ENCODE peak calls at places on chromosomes 13 and 19, in eight cellular contexts. B is tibial nerve, R is kidney epithelial cell, Z is psoas muscle, K is dorsolateral prefrontal cortex, P is stomach, M is uterus, J is tibial artery. S is an unnamed sample.

GRCh38 chr19:6803036-6803404 is 30.5 kb downstream of the VAV1 start:
- DNase-seq in B (no peak), R (no peak), Z (no peak), K (no peak), P (no peak), M (no peak), J (no peak), S (no peak)

GRCh38 chr13:26946675-26947342 is 186.2 kb upstream of the GPR12 start:
- DNase-seq in B (no peak), R (no peak), Z (no peak), K (no peak), P (no peak), M (no peak), J (no peak), S (no peak)

GRCh38 chr19:29172302-29172701 is 40.6 kb downstream of the UQCRFS1 start:
- DNase-seq in B (no peak), R (no peak), Z (no peak), K (no peak), P (no peak), M (no peak), J (no peak), S (no peak)

GRCh38 chr13:113142876-113143275 is 15.6 kb upstream of the PROZ start:
- DNase-seq in B (no peak), R (no peak), Z (no peak), K (no peak), P (no peak), M (no peak), J (no peak), S (no peak)

GRCh38 chr19:7994114-7994513 is 11.3 kb downstream of the ELAVL1 start:
- DNase-seq in B (no peak), R (no peak), Z (no peak), K (no peak), P (no peak), M (no peak), J (no peak), S (no peak)

GRCh38 chr13:98653471-98653985 is 76.6 kb upstream of the STK24 start:
- DNase-seq in B (peak; percentile 88), R (peak; percentile 52), Z (peak; percentile 79), K (peak; percentile 78), P (peak; percentile 88), M (peak; percentile 74), J (peak; percentile 85), S (peak; percentile 81)

GRCh38 chr19:18967358-18968146 is 26.5 kb upstream of the HOMER3 start:
- DNase-seq in B (peak; percentile 57), R (peak; percentile 76), Z (peak; percentile 83), K (no peak), P (peak; percentile 34), M (peak; percentile 24), J (peak; percentile 79), S (peak; percentile 67)

GRCh38 chr19:9075064-9075964 is 11.5 kb upstream of the OR1M1 start:
- DNase-seq in B (peak; percentile 59), R (peak; percentile 96), Z (peak; percentile 51), K (peak; percentile 64), P (peak; percentile 58), M (peak; percentile 89), J (no peak), S (peak; percentile 54)

GRCh38 chr13:96984061-96984508 is 10.2 kb downstream of the OXGR1 start:
- DNase-seq in B (peak; percentile 20), R (no peak), Z (no peak), K (no peak), P (peak; percentile 78), M (no peak), J (no peak), S (peak; percentile 46)

GRCh38 chr13:31756346-31756745 is 17.0 kb downstream of the RXFP2 start:
- DNase-seq in B (no peak), R (peak; percentile 39), Z (no peak), K (no peak), P (no peak), M (peak; percentile 25), J (peak; percentile 82), S (no peak)

GRCh38 chr19:48870048-48870447 is 1.6 kb upstream of the PLEKHA4 start:
- DNase-seq in B (no peak), R (no peak), Z (no peak), K (no peak), P (no peak), M (no peak), J (no peak), S (no peak)

GRCh38 chr13:98214008-98214643 is 37.1 kb upstream of the RNF113B start:
- DNase-seq in B (no peak), R (no peak), Z (peak; percentile 50), K (peak; percentile 58), P (no peak), M (peak; percentile 61), J (no peak), S (no peak)

GRCh38 chr13:71577127-71577526 is 289.9 kb downstream of the DACH1 start:
- DNase-seq in B (no peak), R (peak; percentile 60), Z (no peak), K (no peak), P (no peak), M (no peak), J (no peak), S (no peak)

GRCh38 chr13:69912576-69913074 is 195.0 kb upstream of the ATXN8OS start:
- DNase-seq in B (no peak), R (no peak), Z (no peak), K (no peak), P (no peak), M (no peak), J (no peak), S (no peak)

GRCh38 chr19:15263361-15263985 is 31.2 kb upstream of the EPHX3 start:
- DNase-seq in B (no peak), R (no peak), Z (no peak), K (no peak), P (no peak), M (no peak), J (no peak), S (no peak)

GRCh38 chr13:95120650-95121049 is 180.6 kb downstream of the ABCC4 start:
- DNase-seq in B (no peak), R (no peak), Z (no peak), K (no peak), P (no peak), M (no peak), J (no peak), S (no peak)

GRCh38 chr19:7294571-7295212 is 478 bp upstream of the INSR start:
- DNase-seq in B (peak; percentile 62), R (no peak), Z (peak; percentile 93), K (peak; percentile 80), P (peak; percentile 74), M (peak; percentile 69), J (peak; percentile 92), S (peak; percentile 72)

GRCh38 chr19:10552596-10553053 is 8.9 kb downstream of the ATG4D start:
- DNase-seq in B (no peak), R (no peak), Z (no peak), K (no peak), P (no peak), M (no peak), J (no peak), S (no peak)

GRCh38 chr19:51737924-51738323 is 13.8 kb downstream of the FPR1 start:
- DNase-seq in B (no peak), R (no peak), Z (no peak), K (no peak), P (no peak), M (no peak), J (no peak), S (no peak)

GRCh38 chr13:45989607-45990006 is 62.9 kb downstream of the ZC3H13 start:
- DNase-seq in B (no peak), R (no peak), Z (no peak), K (no peak), P (no peak), M (no peak), J (no peak), S (no peak)

GRCh38 chr13:106230450-106230849 is 305.0 kb downstream of the EFNB2 start:
- DNase-seq in B (no peak), R (no peak), Z (no peak), K (no peak), P (no peak), M (no peak), J (no peak), S (no peak)

GRCh38 chr19:51019544-51019925 is at the start of gene KLK10:
- DNase-seq in B (no peak), R (no peak), Z (no peak), K (no peak), P (no peak), M (no peak), J (no peak), S (no peak)

GRCh38 chr13:106562301-106562700 is 5.6 kb downstream of the ARGLU1 start:
- DNase-seq in B (no peak), R (no peak), Z (no peak), K (no peak), P (no peak), M (no peak), J (no peak), S (no peak)

DNA sequence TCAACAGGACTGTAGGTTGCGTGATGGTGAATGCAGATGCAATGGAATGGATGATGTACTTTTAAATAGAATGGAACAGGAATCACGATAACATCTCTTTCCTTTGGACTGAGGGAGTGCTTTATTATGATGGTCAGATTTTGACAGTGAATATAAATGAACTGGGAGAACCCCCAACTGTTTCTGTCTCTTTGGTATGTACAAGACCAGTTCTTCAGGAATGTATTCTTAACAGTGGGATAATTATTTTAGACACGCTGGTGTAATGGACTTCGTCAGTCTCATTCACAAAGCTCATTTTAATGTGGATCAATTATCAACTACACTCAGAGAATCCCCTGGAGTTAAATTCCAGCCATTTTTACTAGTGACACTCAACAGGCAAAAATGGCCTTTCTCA is 124.8 kb upstream of the NBEA start:
- DNase-seq in B (no peak), R (no peak), Z (no peak), K (no peak), P (no peak), M (no peak), J (no peak), S (no peak)
- TF ChIP-seq CTCF in B (no peak), R (no peak), Z (no peak), K (no peak), P (no peak), M (no peak), J (no peak), S (no peak)

DNA sequence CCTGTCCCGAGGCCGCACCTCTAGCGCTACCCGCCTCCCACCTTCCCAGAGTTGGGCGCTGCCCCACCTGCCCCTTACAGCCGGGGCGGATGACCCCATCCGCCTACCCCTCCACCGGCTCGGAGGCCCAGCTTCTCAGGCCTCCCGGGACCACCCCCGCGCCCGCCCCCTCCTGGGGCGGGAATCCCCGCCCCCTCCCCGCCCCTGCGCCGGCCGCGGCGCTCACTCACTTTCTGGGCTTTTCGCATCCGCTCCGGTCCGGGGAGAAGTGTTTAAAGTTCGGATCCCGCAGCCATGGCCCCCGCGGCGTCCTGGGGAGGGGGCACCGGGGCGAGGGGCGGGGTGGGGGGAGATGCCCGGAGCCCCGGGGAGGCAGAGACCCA is 448 bp downstream of the ERFL start:
- DNase-seq in B (no peak), R (no peak), Z (no peak), K (no peak), P (no peak), M (no peak), J (no peak), S (no peak)
- H3K27me3 ChIP-seq in B (peaks cover 97% of the 10 kb centered on the region), R (peaks cover 92% of the 10 kb centered on the region), Z (peaks cover 54% of the 10 kb centered on the region), K (peaks cover 69% of the 10 kb centered on the region), P (peaks cover 100% of the 10 kb centered on the region), M (peaks cover 60% of the 10 kb centered on the region), J (peaks cover 6% of the 10 kb centered on the region), S (peaks cover 3% of the 10 kb centered on the region)

GRCh38 chr19:23393121-23393520 is 2.1 kb downstream of the ZNF91 start:
- DNase-seq in B (no peak), R (no peak), Z (no peak), K (no peak), P (no peak), M (no peak), J (no peak), S (no peak)
- H3K4me3 ChIP-seq in B (no peak overlapping the region), R (no peak overlapping the region), Z (peak overlapping the region; percentile 92), K (no peak overlapping the region), P (no peak overlapping the region), M (no peak overlapping the region), J (no peak overlapping the region), S (no peak overlapping the region)

GRCh38 chr19:17735410-17735809 is 15.9 kb upstream of the FCHO1 start:
- DNase-seq in B (no peak), R (no peak), Z (no peak), K (no peak), P (no peak), M (no peak), J (no peak), S (no peak)
- TF ChIP-seq CTCF in B (no peak), R (no peak), Z (no peak), K (no peak), P (no peak), M (no peak), J (no peak), S (no peak)